ENCODE peak calls at places on chromosome 1, in six cellular contexts. K, M, T, O, L and P are unnamed samples.

GRCh38 chr1:21490774-21491482 is 18.3 kb upstream of the ALPL start:
- DNase-seq in K (no peak), M (peak; percentile 72), T (peak; percentile 23), O (peak; percentile 30), L (no peak), P (peak; percentile 55)

GRCh38 chr1:210748796-210749195 is 385.2 kb downstream of the KCNH1 start:
- DNase-seq in K (no peak), M (no peak), T (no peak), O (no peak), L (no peak), P (no peak)

GRCh38 chr1:160018900-160019299 is 12.9 kb downstream of the PIGM start:
- DNase-seq in K (no peak), M (no peak), T (no peak), O (no peak), L (no peak), P (peak; percentile 25)

GRCh38 chr1:47420547-47420946 is 4.5 kb downstream of the FOXE3 start:
- DNase-seq in K (no peak), M (no peak), T (no peak), O (no peak), L (no peak), P (no peak)

GRCh38 chr1:96845464-96845863 is 123.9 kb downstream of the PTBP2 start:
- DNase-seq in K (no peak), M (no peak), T (peak; percentile 32), O (peak; percentile 35), L (peak; percentile 15), P (peak; percentile 62)

GRCh38 chr1:61081637-61082335 is 575 bp upstream of the NFIA start:
- DNase-seq in K (peak; percentile 53), M (peak; percentile 88), T (peak; percentile 38), O (peak; percentile 69), L (no peak), P (peak; percentile 45)

GRCh38 chr1:232049335-232049734 is 422.7 kb downstream of the DISC1 start:
- DNase-seq in K (no peak), M (no peak), T (no peak), O (no peak), L (no peak), P (no peak)

GRCh38 chr1:43801203-43801602 is 93.9 kb downstream of the ST3GAL3 start:
- DNase-seq in K (no peak), M (no peak), T (no peak), O (no peak), L (no peak), P (no peak)

GRCh38 chr1:247337250-247337746 is 5.6 kb upstream of the ZNF496 start:
- DNase-seq in K (no peak), M (no peak), T (no peak), O (no peak), L (no peak), P (no peak)

GRCh38 chr1:46529031-46529630 is 22.3 kb downstream of the KNCN start:
- DNase-seq in K (no peak), M (no peak), T (no peak), O (no peak), L (no peak), P (no peak)

GRCh38 chr1:58592521-58593134 is 15.6 kb upstream of the TACSTD2 start:
- DNase-seq in K (peak; percentile 57), M (no peak), T (peak; percentile 95), O (peak; percentile 98), L (no peak), P (no peak)

GRCh38 chr1:159229896-159230295 is 25.2 kb downstream of the ACKR1 start:
- DNase-seq in K (no peak), M (no peak), T (no peak), O (peak; percentile 33), L (no peak), P (no peak)

GRCh38 chr1:117416004-117416403 is 48.8 kb downstream of the MAN1A2 start:
- DNase-seq in K (no peak), M (no peak), T (no peak), O (no peak), L (no peak), P (no peak)

GRCh38 chr1:83512371-83513004 is 486.4 kb downstream of the TTLL7 start:
- DNase-seq in K (no peak), M (no peak), T (no peak), O (peak; percentile 2), L (no peak), P (no peak)

GRCh38 chr1:221766210-221766609 is 24.3 kb upstream of the DUSP10 start:
- DNase-seq in K (no peak), M (no peak), T (no peak), O (no peak), L (no peak), P (no peak)

GRCh38 chr1:29179641-29180184 is 2.0 kb downstream of the SRSF4 start:
- DNase-seq in K (no peak), M (no peak), T (no peak), O (peak; percentile 38), L (no peak), P (no peak)

GRCh38 chr1:29183287-29183686 is 1.6 kb upstream of the SRSF4 start:
- DNase-seq in K (no peak), M (no peak), T (no peak), O (no peak), L (no peak), P (peak; percentile 25)

GRCh38 chr1:29177022-29177705 is 4.5 kb downstream of the SRSF4 start:
- DNase-seq in K (no peak), M (peak; percentile 83), T (no peak), O (no peak), L (no peak), P (no peak)

GRCh38 chr1:29181413-29182225 is at the start of gene SRSF4:
- DNase-seq in K (peak; percentile 99), M (peak; percentile 100), T (peak; percentile 99), O (peak; percentile 99), L (peak; percentile 94), P (peak; percentile 99)

DNA sequence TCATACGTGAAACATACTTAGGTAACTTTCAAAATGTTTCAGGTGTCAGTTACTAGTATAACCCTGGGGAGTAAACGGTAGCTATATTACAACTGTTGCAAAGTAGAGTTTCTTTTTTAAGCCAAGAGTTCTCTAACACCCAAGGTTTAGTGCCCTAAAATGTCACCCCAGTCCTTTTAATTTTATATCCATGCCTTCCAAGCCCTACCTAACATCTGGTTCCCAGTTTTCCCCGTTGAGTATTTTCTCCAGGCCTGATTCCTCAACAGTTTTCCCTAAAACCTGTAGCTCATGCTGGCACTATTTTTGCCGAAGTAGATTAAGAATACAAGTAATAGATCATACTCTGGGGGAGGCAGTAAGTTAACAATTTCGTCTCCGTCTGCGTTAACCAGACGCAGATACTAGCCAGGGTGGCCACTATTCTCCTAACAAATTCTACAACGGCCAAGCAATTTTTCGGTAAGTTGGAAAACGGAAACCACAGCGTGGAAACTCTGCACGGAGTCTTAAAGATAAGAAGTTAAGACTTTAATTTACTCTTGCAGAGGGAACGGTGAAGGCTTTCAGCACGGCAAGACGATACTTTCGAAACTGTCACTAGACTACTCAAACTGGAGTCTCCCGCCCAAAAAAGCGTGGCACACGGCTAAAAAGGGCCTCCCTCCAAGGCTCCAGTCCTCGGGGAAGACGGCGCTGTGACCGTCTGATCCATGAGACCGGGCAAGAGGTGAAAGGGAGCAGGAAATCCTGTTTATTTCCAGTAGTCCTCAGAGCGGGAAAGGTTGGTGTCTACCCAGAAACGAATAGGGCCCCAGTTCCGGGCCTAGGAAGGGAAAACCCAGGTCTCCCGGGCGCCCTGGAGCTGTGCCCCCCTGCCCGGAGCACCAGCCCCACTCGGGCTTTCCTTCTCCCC is 945 bp downstream of the SRSF4 start:
- DNase-seq in K (no peak), M (no peak), T (no peak), O (no peak), L (no peak), P (peak; percentile 42)
- TF ChIP-seq POLR2A in K (no peak), M (no peak), T (no peak), O (no peak), L (no peak), P (no peak)

DNA sequence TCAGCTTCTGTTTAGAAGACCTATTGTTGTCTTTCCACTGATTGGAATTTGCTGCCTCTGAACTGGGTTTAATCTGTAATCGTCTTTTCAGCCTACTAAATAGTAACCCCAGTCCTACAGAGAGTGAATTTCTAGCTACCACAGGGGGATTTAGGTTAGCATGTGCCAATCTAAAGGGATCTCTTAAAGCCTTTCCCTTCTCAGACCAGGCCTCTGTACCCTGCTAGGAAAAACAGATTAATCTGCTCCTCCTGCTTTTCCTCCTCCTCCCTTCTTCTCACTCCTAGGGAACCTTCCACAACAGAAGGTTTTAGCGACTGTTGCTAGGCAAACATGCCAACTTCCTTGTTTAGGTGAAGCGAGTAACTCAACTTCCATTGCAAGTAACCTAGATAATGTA is 1.3 kb upstream of the RC3H1 start:
- DNase-seq in K (no peak), M (no peak), T (peak; percentile 46), O (peak; percentile 64), L (peak; percentile 50), P (peak; percentile 65)
- TF ChIP-seq POLR2A in K (no peak), M (no peak), T (peak; percentile 39), O (no peak), L (no peak), P (no peak)

GRCh38 chr1:16913866-16914662 is 7.7 kb upstream of the CROCC start:
- DNase-seq in K (peak; percentile 93), M (peak; percentile 98), T (peak; percentile 96), O (peak; percentile 99), L (peak; percentile 84), P (peak; percentile 93)
- TF ChIP-seq POLR2A in K (peak; percentile 77), M (no peak), T (peak; percentile 86), O (peak; percentile 87), L (no peak), P (peak; percentile 69)

GRCh38 chr1:24417681-24418080 is 2.1 kb downstream of the NIPAL3 start:
- DNase-seq in K (no peak), M (no peak), T (no peak), O (no peak), L (no peak), P (no peak)
- TF ChIP-seq POLR2A in K (no peak), M (no peak), T (no peak), O (no peak), L (no peak), P (no peak)

GRCh38 chr1:158019177-158019868 is 25.9 kb downstream of the KIRREL1 start:
- DNase-seq in K (peak; percentile 67), M (peak; percentile 93), T (peak; percentile 63), O (peak; percentile 87), L (peak; percentile 73), P (no peak)
- TF ChIP-seq POLR2A in K (peak; percentile 31), M (no peak), T (no peak), O (peak; percentile 38), L (no peak), P (no peak)

DNA sequence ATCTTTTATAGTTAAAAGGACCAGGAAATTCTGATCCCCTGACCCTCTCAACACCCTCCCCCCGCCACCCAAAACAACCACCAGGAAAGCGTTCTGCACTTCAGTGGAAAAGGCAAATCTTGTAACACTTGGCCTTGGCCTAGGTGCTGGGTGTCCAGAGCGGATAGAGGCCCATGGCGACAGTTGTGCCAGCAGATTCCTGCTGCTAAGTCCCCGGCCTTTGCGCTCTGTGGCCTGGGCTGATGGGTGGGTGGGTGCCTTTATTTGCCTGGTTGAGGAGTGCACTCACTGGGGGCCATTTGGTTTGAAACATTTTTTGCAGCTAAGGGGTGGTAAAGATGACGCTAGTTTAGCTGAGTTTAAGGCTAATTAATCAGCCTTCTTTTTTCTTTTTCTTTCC is 127.9 kb upstream of the ERRFI1 start:
- DNase-seq in K (no peak), M (no peak), T (no peak), O (no peak), L (no peak), P (no peak)
- TF ChIP-seq POLR2A in K (no peak), M (no peak), T (no peak), O (no peak), L (no peak), P (no peak)